ENCODE peak calls at places on chromosomes 12 and 14, in four cellular contexts. O is WTC11, W is HepG2, D is K562. N is an unnamed sample.

GRCh38 chr12:128613821-128614220 is 209.9 kb downstream of the SLC15A4 start:
- DNase-seq in O (no peak), W (no peak), D (no peak), N (no peak)

GRCh38 chr14:61326847-61327246 is 5.5 kb downstream of the PRKCH start:
- DNase-seq in O (peak; percentile 38), W (no peak), D (no peak), N (no peak)

GRCh38 chr14:72165151-72165715 is 233.0 kb downstream of the RGS6 start:
- DNase-seq in O (no peak), W (no peak), D (no peak), N (no peak)

GRCh38 chr14:28676481-28676880 is 90.1 kb upstream of the FOXG1 start:
- DNase-seq in O (no peak), W (no peak), D (no peak), N (no peak)

GRCh38 chr14:58107041-58107440 is 45.0 kb downstream of the ARMH4 start:
- DNase-seq in O (no peak), W (no peak), D (no peak), N (no peak)

GRCh38 chr12:78005094-78005492 is 174.4 kb downstream of the NAV3 start:
- DNase-seq in O (no peak), W (no peak), D (no peak), N (no peak)

GRCh38 chr12:31000751-31001150 is 72.9 kb upstream of the DDX11 start:
- DNase-seq in O (no peak), W (no peak), D (no peak), N (no peak)

GRCh38 chr12:57131896-57132744 is 3.8 kb downstream of the LRP1 start:
- DNase-seq in O (no peak), W (no peak), D (no peak), N (no peak)

GRCh38 chr12:82524636-82525035 is 162.1 kb upstream of the TMTC2 start:
- DNase-seq in O (no peak), W (no peak), D (no peak), N (no peak)

GRCh38 chr12:64610660-64611429 is 550 bp downstream of the RASSF3 start:
- DNase-seq in O (peak; percentile 73), W (peak; percentile 44), D (peak; percentile 76), N (peak; percentile 62)

GRCh38 chr12:70007687-70008086 is 182.7 kb downstream of the MYRFL start:
- DNase-seq in O (no peak), W (no peak), D (no peak), N (no peak)

GRCh38 chr14:93619176-93619793 is 169.0 kb downstream of the PRIMA1 start:
- DNase-seq in O (peak; percentile 44), W (peak; percentile 47), D (peak; percentile 25), N (peak; percentile 40)

GRCh38 chr12:120872487-120872886 is 31.7 kb downstream of the SPPL3 start:
- DNase-seq in O (no peak), W (no peak), D (no peak), N (no peak)

GRCh38 chr14:22887260-22887989 is 4.4 kb downstream of the REM2 start:
- DNase-seq in O (peak; percentile 61), W (no peak), D (peak; percentile 71), N (peak; percentile 78)

GRCh38 chr12:10395390-10395998 is 5.7 kb upstream of the KLRK1 start:
- DNase-seq in O (peak; percentile 25), W (peak; percentile 85), D (no peak), N (peak; percentile 41)

GRCh38 chr12:27083861-27084271 is 1.5 kb upstream of the C12orf71 start:
- DNase-seq in O (no peak), W (no peak), D (no peak), N (no peak)

GRCh38 chr14:21475767-21476525 is 813 bp downstream of the RAB2B start:
- DNase-seq in O (no peak), W (peak; percentile 18), D (peak; percentile 11), N (no peak)

GRCh38 chr14:52299692-52300278 is 14.3 kb upstream of the PTGER2 start:
- DNase-seq in O (no peak), W (peak; percentile 59), D (peak; percentile 26), N (peak; percentile 43)

GRCh38 chr14:95439881-95440280 is 76.6 kb downstream of the SYNE3 start:
- DNase-seq in O (no peak), W (no peak), D (no peak), N (no peak)

GRCh38 chr14:50801706-50802105 is 29.3 kb downstream of the NIN start:
- DNase-seq in O (no peak), W (no peak), D (no peak), N (no peak)

GRCh38 chr14:68140111-68140741 is 320.6 kb downstream of the RAD51B start:
- DNase-seq in O (no peak), W (peak; percentile 64), D (no peak), N (peak; percentile 56)

GRCh38 chr14:74400328-74400727 is 25.7 kb downstream of the SYNDIG1L start:
- DNase-seq in O (peak; percentile 56), W (no peak), D (peak; percentile 11), N (no peak)

GRCh38 chr12:130775953-130776856 is 60.1 kb upstream of the RIMBP2 start:
- DNase-seq in O (peak; percentile 57), W (peak; percentile 97), D (peak; percentile 33), N (no peak)

GRCh38 chr12:2382391-2383155 is 329.8 kb downstream of the CACNA1C start:
- DNase-seq in O (no peak), W (no peak), D (no peak), N (no peak)

GRCh38 chr12:14264316-14264715 is 101.2 kb upstream of the ATF7IP start:
- DNase-seq in O (no peak), W (no peak), D (no peak), N (no peak)

GRCh38 chr12:110615171-110615570 is 1.2 kb downstream of the TCTN1 start:
- DNase-seq in O (no peak), W (no peak), D (no peak), N (no peak)

GRCh38 chr12:102483466-102483865 is 3.1 kb upstream of the IGF1 start:
- DNase-seq in O (no peak), W (no peak), D (no peak), N (no peak)

GRCh38 chr12:3105690-3106479 is 28.7 kb downstream of the TSPAN9 start:
- DNase-seq in O (no peak), W (no peak), D (no peak), N (no peak)

GRCh38 chr12:18578191-18578590 is 159.6 kb downstream of the PLCZ1 start:
- DNase-seq in O (no peak), W (no peak), D (no peak), N (no peak)

GRCh38 chr14:92651793-92652382 is 96.5 kb downstream of the LGMN start:
- DNase-seq in O (no peak), W (no peak), D (no peak), N (no peak)

GRCh38 chr12:91967590-91967989 is 178.1 kb downstream of the BTG1 start:
- DNase-seq in O (no peak), W (no peak), D (no peak), N (no peak)

GRCh38 chr12:15244341-15244740 is 23.1 kb upstream of the RERG start:
- DNase-seq in O (no peak), W (no peak), D (no peak), N (no peak)

GRCh38 chr12:55572168-55572567 is at the start of gene OR2AP1:
- DNase-seq in O (no peak), W (no peak), D (no peak), N (no peak)

GRCh38 chr12:113202300-113203075 is 17.0 kb downstream of the RITA1 start:
- DNase-seq in O (no peak), W (no peak), D (no peak), N (no peak)
- TF ChIP-seq ELF4 in O (no peak), W (no peak), D (no peak), N (no peak)

GRCh38 chr12:116137318-116137717 is 140.2 kb downstream of the MED13L start:
- DNase-seq in O (no peak), W (no peak), D (no peak), N (no peak)

GRCh38 chr12:116136340-116136739 is 141.2 kb downstream of the MED13L start:
- DNase-seq in O (no peak), W (no peak), D (no peak), N (no peak)

GRCh38 chr12:116133609-116134214 is 143.8 kb downstream of the MED13L start:
- DNase-seq in O (no peak), W (no peak), D (no peak), N (no peak)

GRCh38 chr12:116133149-116133548 is 144.3 kb downstream of the MED13L start:
- DNase-seq in O (no peak), W (peak; percentile 78), D (no peak), N (no peak)

GRCh38 chr12:116135209-116135930 is 142.1 kb downstream of the MED13L start:
- DNase-seq in O (no peak), W (peak; percentile 28), D (no peak), N (no peak)
- TF ChIP-seq ELF4 in O (no peak), W (no peak), D (no peak), N (no peak)

GRCh38 chr12:59651230-59651920 is 55.5 kb downstream of the SLC16A7 start:
- DNase-seq in O (no peak), W (peak; percentile 9), D (no peak), N (no peak)
- TF ChIP-seq ELF4 in O (no peak), W (no peak), D (no peak), N (no peak)

GRCh38 chr14:38400751-38401150 is 144.9 kb upstream of the CLEC14A start:
- DNase-seq in O (no peak), W (no peak), D (no peak), N (no peak)

GRCh38 chr14:38409081-38409705 is 153.3 kb upstream of the CLEC14A start:
- DNase-seq in O (no peak), W (no peak), D (no peak), N (no peak)

GRCh38 chr14:38405851-38406630 is 150.1 kb upstream of the CLEC14A start:
- DNase-seq in O (peak; percentile 12), W (no peak), D (no peak), N (peak; percentile 9)

GRCh38 chr14:38404100-38404541 is 148.2 kb upstream of the CLEC14A start:
- DNase-seq in O (no peak), W (no peak), D (no peak), N (no peak)

GRCh38 chr14:38404616-38405015 is 148.7 kb upstream of the CLEC14A start:
- DNase-seq in O (no peak), W (no peak), D (no peak), N (no peak)
- TF ChIP-seq ELF4 in O (no peak), W (no peak), D (no peak), N (no peak)

GRCh38 chr14:101111620-101112290 is 208.2 kb upstream of the RTL1 start:
- DNase-seq in O (no peak), W (no peak), D (no peak), N (no peak)
- TF ChIP-seq ELF4 in O (no peak), W (no peak), D (no peak), N (no peak)

GRCh38 chr12:117344716-117345115 is 16.7 kb downstream of the NOS1 start:
- DNase-seq in O (no peak), W (no peak), D (no peak), N (no peak)
- TF ChIP-seq ELF4 in O (no peak), W (no peak), D (no peak), N (no peak)

GRCh38 chr14:99481745-99482099 is 513 bp downstream of the CCNK start:
- DNase-seq in O (no peak), W (no peak), D (peak; percentile 15), N (no peak)
- TF ChIP-seq ELF4 in O (no peak), W (no peak), D (no peak), N (peak; percentile 32)

GRCh38 chr14:49173765-49174373 is 412.3 kb downstream of the RPS29 start:
- DNase-seq in O (peak; percentile 76), W (peak; percentile 63), D (peak; percentile 12), N (peak; percentile 66)
- TF ChIP-seq ELF4 in O (no peak), W (no peak), D (no peak), N (no peak)

GRCh38 chr14:54329082-54329695 is 67.6 kb upstream of the CDKN3 start:
- DNase-seq in O (peak; percentile 60), W (peak; percentile 65), D (peak; percentile 38), N (peak; percentile 77)
- TF ChIP-seq ELF4 in O (no peak), W (no peak), D (no peak), N (no peak)

N was measured in HEK293T.